ENCODE peak calls at places on chromosomes 16 and 17, in four cellular contexts. One of them, this sample, is unnamed.
A peak's percentile ranks its signal among the peaks of the same experiment; 100 is the strongest.

GRCh38 chr17:49951362-49952080 is 17.5 kb upstream of the DLX4 start:
- DNase-seq in K562: no peak
- DNase-seq in WTC11: no peak
- DNase-seq in GM12878: no peak
- DNase-seq in this sample: peak; percentile 36

GRCh38 chr17:50677851-50678375 is 29.8 kb downstream of the ANKRD40 start:
- DNase-seq in K562: no peak
- DNase-seq in WTC11: no peak
- DNase-seq in GM12878: no peak
- DNase-seq in this sample: no peak

GRCh38 chr17:69179227-69179952 is 37.7 kb upstream of the ABCA6 start:
- DNase-seq in K562: no peak
- DNase-seq in WTC11: no peak
- DNase-seq in GM12878: no peak
- DNase-seq in this sample: no peak

GRCh38 chr17:37239690-37240344 is 136.0 kb upstream of the C17orf78 start:
- DNase-seq in K562: no peak
- DNase-seq in WTC11: no peak
- DNase-seq in GM12878: no peak
- DNase-seq in this sample: peak; percentile 33

GRCh38 chr17:13114601-13115024 is 96.8 kb upstream of the ELAC2 start:
- DNase-seq in K562: peak; percentile 37
- DNase-seq in WTC11: peak; percentile 69
- DNase-seq in GM12878: no peak
- DNase-seq in this sample: peak; percentile 69

GRCh38 chr17:64621772-64622171 is 40.3 kb downstream of the SMURF2 start:
- DNase-seq in K562: no peak
- DNase-seq in WTC11: no peak
- DNase-seq in GM12878: no peak
- DNase-seq in this sample: no peak

GRCh38 chr16:12228607-12229499 is 252.3 kb downstream of the SNX29 start:
- DNase-seq in K562: peak; percentile 56
- DNase-seq in WTC11: peak; percentile 78
- DNase-seq in GM12878: no peak
- DNase-seq in this sample: peak; percentile 63

GRCh38 chr17:47856830-47857229 is 5.9 kb upstream of the SP6 start:
- DNase-seq in K562: no peak
- DNase-seq in WTC11: no peak
- DNase-seq in GM12878: no peak
- DNase-seq in this sample: no peak

GRCh38 chr17:82370471-82371332 is 863 bp upstream of the UTS2R start:
- DNase-seq in K562: no peak
- DNase-seq in WTC11: no peak
- DNase-seq in GM12878: no peak
- DNase-seq in this sample: peak; percentile 51

GRCh38 chr17:79317916-79318315 is 243.3 kb downstream of the ENGASE start:
- DNase-seq in K562: no peak
- DNase-seq in WTC11: no peak
- DNase-seq in GM12878: no peak
- DNase-seq in this sample: no peak

GRCh38 chr17:15293558-15293957 is 28.4 kb upstream of the PMP22 start:
- DNase-seq in K562: no peak
- DNase-seq in WTC11: no peak
- DNase-seq in GM12878: no peak
- DNase-seq in this sample: peak; percentile 75

GRCh38 chr17:57551321-57552079 is 193.6 kb downstream of the CCDC182 start:
- DNase-seq in K562: no peak
- DNase-seq in WTC11: no peak
- DNase-seq in GM12878: peak; percentile 69
- DNase-seq in this sample: no peak

GRCh38 chr17:79838541-79839274 is 532 bp downstream of the CBX4 start:
- DNase-seq in K562: peak; percentile 71
- DNase-seq in WTC11: peak; percentile 76
- DNase-seq in GM12878: no peak
- DNase-seq in this sample: peak; percentile 88

GRCh38 chr16:648071-648785 is 937 bp upstream of the WDR90 start:
- DNase-seq in K562: no peak
- DNase-seq in WTC11: peak; percentile 62
- DNase-seq in GM12878: no peak
- DNase-seq in this sample: peak; percentile 89

GRCh38 chr16:82220541-82220940 is 50.5 kb upstream of the MPHOSPH6 start:
- DNase-seq in K562: no peak
- DNase-seq in WTC11: no peak
- DNase-seq in GM12878: no peak
- DNase-seq in this sample: no peak

GRCh38 chr17:50538549-50539410 is 6.2 kb downstream of the EPN3 start:
- DNase-seq in K562: no peak
- DNase-seq in WTC11: no peak
- DNase-seq in GM12878: no peak
- DNase-seq in this sample: no peak

GRCh38 chr17:49438439-49438861 is 23.8 kb upstream of the PHB1 start:
- DNase-seq in K562: no peak
- DNase-seq in WTC11: no peak
- DNase-seq in GM12878: no peak
- DNase-seq in this sample: no peak

GRCh38 chr17:48438662-48439061 is 8.6 kb upstream of the SKAP1 start:
- DNase-seq in K562: peak; percentile 45
- DNase-seq in WTC11: no peak
- DNase-seq in GM12878: no peak
- DNase-seq in this sample: no peak

GRCh38 chr16:2156025-2156848 is 655 bp downstream of the TRAF7 start:
- DNase-seq in K562: peak; percentile 30
- DNase-seq in WTC11: no peak
- DNase-seq in GM12878: no peak
- DNase-seq in this sample: peak; percentile 58

GRCh38 chr16:64858076-64858475 is 263.8 kb downstream of the CDH11 start:
- DNase-seq in K562: no peak
- DNase-seq in WTC11: no peak
- DNase-seq in GM12878: no peak
- DNase-seq in this sample: no peak

GRCh38 chr17:47704116-47704515 is 10.2 kb downstream of the TBKBP1 start:
- DNase-seq in K562: no peak
- DNase-seq in WTC11: no peak
- DNase-seq in GM12878: no peak
- DNase-seq in this sample: no peak

GRCh38 chr17:65334391-65334790 is 197.2 kb downstream of the RGS9 start:
- DNase-seq in K562: no peak
- DNase-seq in WTC11: no peak
- DNase-seq in GM12878: no peak
- DNase-seq in this sample: no peak

GRCh38 chr16:55475919-55476318 is 3.1 kb upstream of the MMP2 start:
- DNase-seq in K562: no peak
- DNase-seq in WTC11: no peak
- DNase-seq in GM12878: no peak
- DNase-seq in this sample: no peak

GRCh38 chr16:46850619-46851555 is 19.9 kb upstream of the C16orf87 start:
- DNase-seq in K562: no peak
- DNase-seq in WTC11: no peak
- DNase-seq in GM12878: no peak
- DNase-seq in this sample: no peak

GRCh38 chr17:49035470-49036269 is 38.5 kb downstream of the IGF2BP1 start:
- DNase-seq in K562: peak; percentile 64
- DNase-seq in WTC11: peak; percentile 88
- DNase-seq in GM12878: no peak
- DNase-seq in this sample: peak; percentile 84

GRCh38 chr17:47304191-47304590 is 19.6 kb upstream of the EFCAB13 start:
- DNase-seq in K562: no peak
- DNase-seq in WTC11: no peak
- DNase-seq in GM12878: no peak
- DNase-seq in this sample: no peak

GRCh38 chr17:80797741-80798594 is 193.7 kb upstream of the CHMP6 start:
- DNase-seq in K562: no peak
- DNase-seq in WTC11: no peak
- DNase-seq in GM12878: no peak
- DNase-seq in this sample: no peak

GRCh38 chr17:40854175-40854814 is 12.7 kb downstream of the KRT12 start:
- DNase-seq in K562: peak; percentile 31
- DNase-seq in WTC11: no peak
- DNase-seq in GM12878: no peak
- DNase-seq in this sample: no peak

GRCh38 chr16:1331712-1332617 is 1.5 kb upstream of the BAIAP3 start:
- DNase-seq in K562: peak; percentile 74
- DNase-seq in WTC11: peak; percentile 93
- DNase-seq in GM12878: peak; percentile 39
- DNase-seq in this sample: peak; percentile 73

GRCh38 chr17:76593964-76594363 is 8.3 kb upstream of the ST6GALNAC2 start:
- DNase-seq in K562: no peak
- DNase-seq in WTC11: no peak
- DNase-seq in GM12878: no peak
- DNase-seq in this sample: no peak

GRCh38 chr16:7211781-7212180 is 120.9 kb upstream of the RBFOX1 start:
- DNase-seq in K562: no peak
- DNase-seq in WTC11: no peak
- DNase-seq in GM12878: no peak
- DNase-seq in this sample: no peak

GRCh38 chr17:8041249-8041928 is 2.5 kb downstream of the ALOX15B start:
- DNase-seq in K562: peak; percentile 30
- DNase-seq in WTC11: no peak
- DNase-seq in GM12878: no peak
- DNase-seq in this sample: peak; percentile 73

GRCh38 chr16:21563676-21564075 is 35.7 kb upstream of the METTL9 start:
- DNase-seq in K562: no peak
- DNase-seq in WTC11: no peak
- DNase-seq in GM12878: no peak
- DNase-seq in this sample: no peak

GRCh38 chr17:81470270-81470943 is 42.2 kb downstream of the ACTG1 start:
- DNase-seq in K562: no peak
- DNase-seq in WTC11: no peak
- DNase-seq in GM12878: no peak
- DNase-seq in this sample: no peak

GRCh38 chr16:77375396-77375795 is 59.4 kb downstream of the ADAMTS18 start:
- DNase-seq in K562: no peak
- DNase-seq in WTC11: no peak
- DNase-seq in GM12878: no peak
- DNase-seq in this sample: no peak

GRCh38 chr17:46216682-46217081 is 23.5 kb upstream of the KANSL1 start:
- DNase-seq in K562: no peak
- DNase-seq in WTC11: no peak
- DNase-seq in GM12878: no peak
- DNase-seq in this sample: no peak

GRCh38 chr17:46208997-46209396 is 15.8 kb upstream of the KANSL1 start:
- DNase-seq in K562: no peak
- DNase-seq in WTC11: no peak
- DNase-seq in GM12878: no peak
- DNase-seq in this sample: no peak

GRCh38 chr17:46212634-46213435 is 19.6 kb upstream of the KANSL1 start:
- DNase-seq in K562: peak; percentile 66
- DNase-seq in WTC11: peak; percentile 27
- DNase-seq in GM12878: no peak
- DNase-seq in this sample: peak; percentile 77
- TF ChIP-seq USF1 in K562: no peak
- TF ChIP-seq USF1 in WTC11: no peak
- TF ChIP-seq USF1 in GM12878: no peak
- TF ChIP-seq USF1 in this sample: no peak

DNA sequence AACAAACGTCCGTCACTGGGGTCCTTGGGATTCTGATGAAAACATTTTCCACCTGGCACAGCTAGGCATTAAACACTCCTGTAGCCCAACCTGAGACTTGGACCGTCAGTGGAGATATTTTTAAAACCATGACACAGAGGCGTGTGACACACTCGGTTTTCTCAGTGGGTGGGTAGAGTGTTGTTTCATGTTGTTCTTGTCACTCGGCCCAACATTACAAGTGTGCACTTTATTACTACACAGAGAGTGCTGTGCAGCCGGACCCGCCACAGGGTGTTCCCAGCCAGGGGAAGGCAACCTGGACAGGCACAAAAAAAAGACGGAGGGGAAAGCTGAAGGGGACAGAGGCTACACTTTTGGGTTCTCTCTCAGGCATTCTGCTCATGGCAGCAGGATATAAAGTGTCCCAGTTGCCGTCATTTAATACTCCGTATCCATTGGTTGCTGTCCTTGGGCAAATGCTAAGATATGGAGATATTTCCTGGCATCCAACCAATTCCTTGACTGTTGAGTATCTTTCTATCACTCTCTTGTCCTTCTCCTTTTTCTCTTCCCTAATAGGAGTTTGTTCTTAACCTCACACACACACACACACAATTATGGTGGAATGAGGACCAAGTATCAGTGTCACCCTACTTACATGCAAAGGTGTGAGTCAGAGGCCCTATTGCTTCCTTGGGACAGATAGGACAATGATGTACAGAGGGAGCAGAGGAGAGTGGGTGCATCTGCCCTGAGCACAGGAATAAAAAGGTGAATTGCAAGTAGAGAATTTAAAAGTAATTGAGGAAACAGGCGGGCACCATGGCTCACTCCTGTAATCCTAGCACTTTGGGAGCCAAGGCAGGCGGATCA is 154.1 kb upstream of the SOX9 start:
- DNase-seq in K562: no peak
- DNase-seq in WTC11: no peak
- DNase-seq in GM12878: no peak
- DNase-seq in this sample: no peak
- TF ChIP-seq USF1 in K562: no peak
- TF ChIP-seq USF1 in WTC11: no peak
- TF ChIP-seq USF1 in GM12878: no peak
- TF ChIP-seq USF1 in this sample: no peak

GRCh38 chr16:79334127-79334526 is 266.4 kb downstream of the MAF start:
- DNase-seq in K562: peak; percentile 79
- DNase-seq in WTC11: peak; percentile 73
- DNase-seq in GM12878: no peak
- DNase-seq in this sample: no peak
- TF ChIP-seq USF1 in K562: no peak
- TF ChIP-seq USF1 in WTC11: no peak
- TF ChIP-seq USF1 in GM12878: no peak
- TF ChIP-seq USF1 in this sample: no peak

DNA sequence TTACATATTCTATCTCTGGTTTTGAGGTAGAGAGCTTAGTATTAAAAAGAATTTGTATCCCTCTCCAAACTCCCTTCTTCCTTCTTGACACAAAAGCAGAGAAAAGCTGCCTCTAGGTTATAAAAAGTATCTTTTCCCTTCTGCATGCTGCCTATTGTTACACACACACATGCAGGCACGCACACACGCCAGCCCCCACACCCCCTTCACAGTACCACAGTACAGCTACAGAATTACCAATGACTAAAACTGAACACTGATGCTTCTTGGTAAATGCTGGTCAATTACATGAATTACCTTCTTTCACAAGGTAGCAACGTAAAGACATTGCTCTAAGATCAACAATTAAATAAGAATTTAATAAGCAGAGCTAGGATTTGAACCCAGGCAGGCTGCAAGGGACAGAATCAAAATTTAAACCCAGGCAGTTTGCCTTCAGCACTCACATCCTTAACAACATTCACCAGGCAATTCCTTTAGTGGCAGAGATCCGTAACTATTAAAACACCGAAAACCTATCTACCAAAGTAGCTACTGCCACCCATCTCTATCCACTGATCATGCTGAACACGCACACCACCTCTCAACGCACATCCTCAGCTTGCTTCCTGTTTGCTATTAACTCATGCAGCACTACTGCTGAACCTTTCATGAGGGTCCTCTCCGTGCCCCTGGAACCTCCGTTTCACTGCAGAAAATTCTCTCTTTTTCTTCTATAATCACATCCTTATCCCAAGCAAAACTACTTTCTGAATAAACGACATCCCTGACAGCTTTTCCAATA is 37.8 kb downstream of the YWHAE start:
- DNase-seq in K562: no peak
- DNase-seq in WTC11: no peak
- DNase-seq in GM12878: no peak
- DNase-seq in this sample: no peak
- TF ChIP-seq USF1 in K562: no peak
- TF ChIP-seq USF1 in WTC11: no peak
- TF ChIP-seq USF1 in GM12878: no peak
- TF ChIP-seq USF1 in this sample: no peak